ENCODE peak calls at places on chromosomes 12 and 14, in four cellular contexts. R, A, K and I are unnamed samples. For H3K4me1, the result is how much of the 10 kb centered on the place peaks cover.

GRCh38 chr14:34081576-34082136 is 130.8 kb upstream of the EGLN3 start:
- DNase-seq in R (peak), A (peak), K (no peak), I (no peak)

GRCh38 chr14:102063092-102063807 is 23.6 kb downstream of the HSP90AA1 start:
- DNase-seq in R (peak), A (peak), K (peak), I (peak)

GRCh38 chr12:3490848-3491382 is at the start of gene PRMT8:
- DNase-seq in R (no peak), A (no peak), K (no peak), I (no peak)

GRCh38 chr12:99131761-99132199 is 486.7 kb downstream of the APAF1 start:
- DNase-seq in R (no peak), A (no peak), K (no peak), I (no peak)

GRCh38 chr14:91114079-91115065 is 499 bp downstream of the DGLUCY start:
- DNase-seq in R (peak), A (peak), K (peak), I (peak)

GRCh38 chr12:131831635-131832041 is 3.4 kb downstream of the MMP17 start:
- DNase-seq in R (no peak), A (no peak), K (peak), I (no peak)

GRCh38 chr12:115840159-115840558 is 437.3 kb downstream of the MED13L start:
- DNase-seq in R (peak), A (no peak), K (no peak), I (peak)

GRCh38 chr12:114669501-114670256 is 14.3 kb downstream of the TBX3 start:
- DNase-seq in R (peak), A (no peak), K (no peak), I (no peak)

GRCh38 chr14:105283028-105283427 is 17.8 kb downstream of the BRF1 start:
- DNase-seq in R (no peak), A (no peak), K (peak), I (no peak)

GRCh38 chr12:71661977-71662522 is 1.6 kb downstream of the ZFC3H1 start:
- DNase-seq in R (no peak), A (no peak), K (peak), I (no peak)

GRCh38 chr14:51653096-51653814 is 1.5 kb downstream of the FRMD6 start:
- DNase-seq in R (no peak), A (no peak), K (peak), I (peak)

GRCh38 chr12:25388216-25388615 is 137.5 kb upstream of the KRAS start:
- DNase-seq in R (no peak), A (no peak), K (no peak), I (no peak)

GRCh38 chr14:71783786-71784185 is 148.4 kb upstream of the RGS6 start:
- DNase-seq in R (no peak), A (no peak), K (no peak), I (no peak)

GRCh38 chr12:27970391-27970980 is 2.0 kb downstream of the PTHLH start:
- DNase-seq in R (no peak), A (no peak), K (no peak), I (no peak)

GRCh38 chr14:83071888-83072501 is 1538.3 kb upstream of the SEL1L start:
- DNase-seq in R (peak), A (no peak), K (no peak), I (no peak)

GRCh38 chr12:1448321-1448720 is 146.1 kb downstream of the FBXL14 start:
- DNase-seq in R (no peak), A (no peak), K (no peak), I (no peak)

GRCh38 chr12:103561174-103561573 is 25.9 kb upstream of the STAB2 start:
- DNase-seq in R (no peak), A (no peak), K (no peak), I (no peak)
- TF ChIP-seq TCF7L2 in R (no peak), A (no peak), K (no peak), I (no peak)

GRCh38 chr12:110543252-110543959 is 39.7 kb downstream of the PPTC7 start:
- DNase-seq in R (no peak), A (no peak), K (no peak), I (no peak)

GRCh38 chr12:110546339-110546738 is 36.8 kb downstream of the PPTC7 start:
- DNase-seq in R (no peak), A (no peak), K (no peak), I (no peak)

GRCh38 chr12:110547090-110547489 is 36.0 kb downstream of the PPTC7 start:
- DNase-seq in R (no peak), A (no peak), K (no peak), I (no peak)

GRCh38 chr12:110543965-110544364 is 39.2 kb downstream of the PPTC7 start:
- DNase-seq in R (no peak), A (no peak), K (no peak), I (no peak)

GRCh38 chr12:110545812-110546211 is 37.3 kb downstream of the PPTC7 start:
- DNase-seq in R (no peak), A (no peak), K (no peak), I (no peak)
- H3K4me1 ChIP-seq in R (under half), A (under half), K (under half), I (under half)

GRCh38 chr12:111428728-111429175 is 23.0 kb downstream of the SH2B3 start:
- DNase-seq in R (no peak), A (no peak), K (no peak), I (no peak)
- TF ChIP-seq TCF7L2 in R (no peak), A (no peak), K (no peak), I (no peak)

DNA sequence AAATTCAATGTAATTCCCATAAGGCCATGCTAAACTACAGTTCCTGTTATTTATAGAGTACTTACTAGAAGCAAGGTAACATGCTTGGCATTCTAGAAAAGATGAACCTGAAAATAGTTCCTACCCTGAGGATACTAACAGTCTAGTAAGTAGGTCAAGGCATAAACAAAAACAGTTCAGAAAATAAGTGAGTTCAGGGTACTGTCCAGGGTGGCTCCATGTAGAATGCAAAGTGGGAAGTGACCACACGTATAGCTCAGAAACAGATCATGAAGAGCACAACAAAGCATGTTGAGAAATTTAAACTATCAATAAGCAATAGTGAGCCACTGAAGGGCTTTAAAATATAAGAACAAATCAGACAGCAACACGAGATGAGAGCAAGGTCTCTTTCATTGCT is 2.3 kb downstream of the TMED10 start:
- DNase-seq in R (no peak), A (no peak), K (no peak), I (no peak)
- H3K4me1 ChIP-seq in R (under half), A (under half), K (under half), I (under half)